ENCODE peak calls at places on chromosomes 13 and 19, in four cellular contexts. One of them, this sample, is unnamed.

GRCh38 chr13:66265446-66265845 is 964.7 kb downstream of the PCDH9 start:
- DNase-seq in dorsolateral prefrontal cortex: no peak
- DNase-seq in fibroblast of lung: no peak
- DNase-seq in left lung: no peak
- DNase-seq in this sample: no peak

GRCh38 chr19:54114340-54114826 is 1.1 kb downstream of the TFPT start:
- DNase-seq in dorsolateral prefrontal cortex: peak
- DNase-seq in fibroblast of lung: peak
- DNase-seq in left lung: peak
- DNase-seq in this sample: no peak

GRCh38 chr19:4090351-4091220 is 23.9 kb upstream of the ZBTB7A start:
- DNase-seq in dorsolateral prefrontal cortex: no peak
- DNase-seq in fibroblast of lung: no peak
- DNase-seq in left lung: no peak
- DNase-seq in this sample: no peak

GRCh38 chr19:36009220-36009619 is 607 bp upstream of the SYNE4 start:
- DNase-seq in dorsolateral prefrontal cortex: peak
- DNase-seq in fibroblast of lung: peak
- DNase-seq in left lung: peak
- DNase-seq in this sample: peak

GRCh38 chr19:47494211-47494547 is 10.2 kb upstream of the KPTN start:
- DNase-seq in dorsolateral prefrontal cortex: no peak
- DNase-seq in fibroblast of lung: no peak
- DNase-seq in left lung: no peak
- DNase-seq in this sample: no peak

GRCh38 chr13:35475131-35475959 is 1.1 kb downstream of the MAB21L1 start:
- DNase-seq in dorsolateral prefrontal cortex: no peak
- DNase-seq in fibroblast of lung: peak
- DNase-seq in left lung: no peak
- DNase-seq in this sample: peak

GRCh38 chr19:14555918-14556661 is 15.8 kb downstream of the NDUFB7 start:
- DNase-seq in dorsolateral prefrontal cortex: no peak
- DNase-seq in fibroblast of lung: no peak
- DNase-seq in left lung: no peak
- DNase-seq in this sample: no peak

GRCh38 chr13:30580852-30581502 is 36.7 kb upstream of the USPL1 start:
- DNase-seq in dorsolateral prefrontal cortex: no peak
- DNase-seq in fibroblast of lung: no peak
- DNase-seq in left lung: no peak
- DNase-seq in this sample: no peak

GRCh38 chr13:106156468-106156867 is 379.0 kb downstream of the EFNB2 start:
- DNase-seq in dorsolateral prefrontal cortex: no peak
- DNase-seq in fibroblast of lung: peak
- DNase-seq in left lung: no peak
- DNase-seq in this sample: no peak

GRCh38 chr13:75365724-75366173 is 116.2 kb downstream of the TBC1D4 start:
- DNase-seq in dorsolateral prefrontal cortex: no peak
- DNase-seq in fibroblast of lung: peak
- DNase-seq in left lung: no peak
- DNase-seq in this sample: no peak

GRCh38 chr13:86185636-86186035 is 386.4 kb upstream of the SLITRK6 start:
- DNase-seq in dorsolateral prefrontal cortex: no peak
- DNase-seq in fibroblast of lung: no peak
- DNase-seq in left lung: no peak
- DNase-seq in this sample: no peak

GRCh38 chr13:35716186-35716585 is 239.7 kb upstream of the MAB21L1 start:
- DNase-seq in dorsolateral prefrontal cortex: no peak
- DNase-seq in fibroblast of lung: peak
- DNase-seq in left lung: peak
- DNase-seq in this sample: no peak

GRCh38 chr13:91313103-91313502 is 34.4 kb upstream of the MIR17HG start:
- DNase-seq in dorsolateral prefrontal cortex: no peak
- DNase-seq in fibroblast of lung: peak
- DNase-seq in left lung: no peak
- DNase-seq in this sample: no peak

GRCh38 chr13:30796833-30797601 is 61.7 kb downstream of the ALOX5AP start:
- DNase-seq in dorsolateral prefrontal cortex: no peak
- DNase-seq in fibroblast of lung: no peak
- DNase-seq in left lung: no peak
- DNase-seq in this sample: no peak

GRCh38 chr13:60433505-60433904 is 36.5 kb downstream of the TDRD3 start:
- DNase-seq in dorsolateral prefrontal cortex: no peak
- DNase-seq in fibroblast of lung: peak
- DNase-seq in left lung: no peak
- DNase-seq in this sample: no peak

GRCh38 chr19:14758816-14759215 is 19.5 kb downstream of the ADGRE2 start:
- DNase-seq in dorsolateral prefrontal cortex: no peak
- DNase-seq in fibroblast of lung: no peak
- DNase-seq in left lung: no peak
- DNase-seq in this sample: no peak

GRCh38 chr13:71219671-71220070 is 647.3 kb downstream of the DACH1 start:
- DNase-seq in dorsolateral prefrontal cortex: no peak
- DNase-seq in fibroblast of lung: no peak
- DNase-seq in left lung: no peak
- DNase-seq in this sample: no peak

GRCh38 chr19:14694867-14695266 is 5.0 kb downstream of the ZNF333 start:
- DNase-seq in dorsolateral prefrontal cortex: no peak
- DNase-seq in fibroblast of lung: no peak
- DNase-seq in left lung: no peak
- DNase-seq in this sample: no peak

GRCh38 chr13:75762967-75763366 is 126.8 kb downstream of the LMO7 start:
- DNase-seq in dorsolateral prefrontal cortex: no peak
- DNase-seq in fibroblast of lung: no peak
- DNase-seq in left lung: no peak
- DNase-seq in this sample: no peak

GRCh38 chr19:3986260-3987041 is 1.2 kb upstream of the EEF2 start:
- DNase-seq in dorsolateral prefrontal cortex: no peak
- DNase-seq in fibroblast of lung: peak
- DNase-seq in left lung: no peak
- DNase-seq in this sample: no peak

GRCh38 chr13:97266734-97267417 is 44.7 kb downstream of the MBNL2 start:
- DNase-seq in dorsolateral prefrontal cortex: no peak
- DNase-seq in fibroblast of lung: no peak
- DNase-seq in left lung: no peak
- DNase-seq in this sample: no peak

GRCh38 chr13:48220592-48221300 is 12.3 kb upstream of the ITM2B start:
- DNase-seq in dorsolateral prefrontal cortex: no peak
- DNase-seq in fibroblast of lung: no peak
- DNase-seq in left lung: no peak
- DNase-seq in this sample: no peak

DNA sequence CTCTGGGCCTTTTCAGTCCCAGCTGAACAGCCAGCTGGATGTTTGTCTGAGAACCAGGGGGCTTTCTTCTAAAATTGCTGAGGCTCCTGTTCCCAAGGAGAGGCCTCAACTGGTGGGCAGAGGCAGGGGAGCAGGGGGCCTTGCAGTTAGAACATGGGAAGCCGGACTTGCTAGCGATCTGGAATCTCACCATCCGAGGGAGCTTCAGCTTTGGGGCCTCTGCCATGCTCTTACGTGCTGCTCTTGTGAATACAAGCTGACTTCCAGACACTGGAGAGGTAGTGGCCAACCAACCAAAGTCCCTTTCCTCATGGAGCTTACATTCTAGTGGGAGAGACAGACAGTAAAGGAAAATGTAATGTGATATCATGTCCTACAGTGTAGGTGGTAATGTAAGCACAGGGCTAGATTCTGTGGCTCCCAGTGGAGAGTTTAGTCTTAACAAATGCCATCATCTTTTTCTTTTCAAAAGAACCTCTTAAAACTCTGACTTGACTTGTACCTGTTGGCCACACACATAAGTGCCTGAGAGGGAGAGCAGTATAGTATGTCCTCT is 22.2 kb downstream of the SHISA2 start:
- DNase-seq in dorsolateral prefrontal cortex: no peak
- DNase-seq in fibroblast of lung: no peak
- DNase-seq in left lung: no peak
- DNase-seq in this sample: no peak
- TF ChIP-seq CTCF in dorsolateral prefrontal cortex: no peak
- TF ChIP-seq CTCF in fibroblast of lung: no peak
- TF ChIP-seq CTCF in left lung: no peak
- TF ChIP-seq CTCF in this sample: no peak

GRCh38 chr19:39842693-39843435 is 3.3 kb downstream of the FBL start:
- DNase-seq in dorsolateral prefrontal cortex: no peak
- DNase-seq in fibroblast of lung: no peak
- DNase-seq in left lung: no peak
- DNase-seq in this sample: no peak
- TF ChIP-seq CTCF in dorsolateral prefrontal cortex: no peak
- TF ChIP-seq CTCF in fibroblast of lung: no peak
- TF ChIP-seq CTCF in left lung: no peak
- TF ChIP-seq CTCF in this sample: no peak

GRCh38 chr19:12975221-12975756 is 5.9 kb downstream of the DAND5 start:
- DNase-seq in dorsolateral prefrontal cortex: no peak
- DNase-seq in fibroblast of lung: no peak
- DNase-seq in left lung: no peak
- DNase-seq in this sample: no peak
- TF ChIP-seq CTCF in dorsolateral prefrontal cortex: no peak
- TF ChIP-seq CTCF in fibroblast of lung: no peak
- TF ChIP-seq CTCF in left lung: no peak
- TF ChIP-seq CTCF in this sample: no peak

GRCh38 chr19:2041436-2041685 is 9.7 kb downstream of the MKNK2 start:
- DNase-seq in dorsolateral prefrontal cortex: no peak
- DNase-seq in fibroblast of lung: no peak
- DNase-seq in left lung: no peak
- DNase-seq in this sample: no peak
- TF ChIP-seq CTCF in dorsolateral prefrontal cortex: no peak
- TF ChIP-seq CTCF in fibroblast of lung: no peak
- TF ChIP-seq CTCF in left lung: no peak
- TF ChIP-seq CTCF in this sample: no peak

DNA sequence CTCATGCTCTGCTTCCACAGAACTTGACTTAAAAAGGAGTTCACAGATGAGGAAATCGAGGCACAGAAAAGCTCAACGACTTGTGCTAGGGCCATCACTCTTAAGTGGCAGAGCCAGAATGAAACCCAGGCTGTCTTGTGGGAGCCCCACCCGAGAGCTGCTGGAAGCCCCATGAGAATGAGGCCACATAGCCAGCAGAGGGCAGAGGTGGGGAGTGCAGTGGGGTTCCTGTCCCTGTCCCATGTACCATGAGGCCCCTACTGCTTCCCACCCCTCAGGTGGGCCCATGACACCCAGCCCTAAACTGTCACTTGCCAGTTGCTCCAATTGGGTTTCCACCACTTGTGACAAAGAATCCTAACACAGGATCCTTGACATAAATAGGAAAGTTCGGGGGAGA is 175.9 kb downstream of the IRS2 start:
- DNase-seq in dorsolateral prefrontal cortex: no peak
- DNase-seq in fibroblast of lung: peak
- DNase-seq in left lung: peak
- DNase-seq in this sample: peak
- TF ChIP-seq CTCF in dorsolateral prefrontal cortex: peak
- TF ChIP-seq CTCF in fibroblast of lung: no peak
- TF ChIP-seq CTCF in left lung: peak
- TF ChIP-seq CTCF in this sample: peak